ENCODE peak calls at places on chromosomes 1 and 21, in four cellular contexts. One of them, this sample, is unnamed.

GRCh38 chr1:101207891-101208290 is 28.9 kb upstream of the S1PR1 start:
- DNase-seq in K562: no peak
- DNase-seq in A549: no peak
- DNase-seq in WTC11: no peak
- DNase-seq in this sample: no peak

GRCh38 chr21:38913120-38913975 is 107.6 kb downstream of the ETS2 start:
- DNase-seq in A549: peak
- DNase-seq in K562: peak
- DNase-seq in WTC11: peak
- DNase-seq in this sample: no peak

GRCh38 chr1:62321438-62321837 is 2.2 kb upstream of the KANK4 start:
- DNase-seq in A549: peak
- DNase-seq in K562: no peak
- DNase-seq in WTC11: no peak
- DNase-seq in this sample: no peak

GRCh38 chr21:28554660-28555475 is 437.8 kb downstream of the LTN1 start:
- DNase-seq in K562: no peak
- DNase-seq in WTC11: peak
- DNase-seq in A549: no peak
- DNase-seq in this sample: no peak

GRCh38 chr1:186208405-186209129 is 166.5 kb downstream of the TPR start:
- DNase-seq in WTC11: no peak
- DNase-seq in A549: no peak
- DNase-seq in K562: no peak
- DNase-seq in this sample: no peak

GRCh38 chr1:111615874-111616715 is 3.5 kb upstream of the RAP1A start:
- DNase-seq in A549: no peak
- DNase-seq in WTC11: no peak
- DNase-seq in K562: no peak
- DNase-seq in this sample: no peak

GRCh38 chr21:42009018-42009830 is 936 bp downstream of the ZBTB21 start:
- DNase-seq in WTC11: peak
- DNase-seq in A549: peak
- DNase-seq in K562: peak
- DNase-seq in this sample: peak

GRCh38 chr1:59669752-59670312 is 144.9 kb upstream of the HOOK1 start:
- DNase-seq in WTC11: peak
- DNase-seq in A549: no peak
- DNase-seq in K562: no peak
- DNase-seq in this sample: peak

GRCh38 chr21:37061926-37062591 is 10.8 kb downstream of the PIGP start:
- DNase-seq in A549: no peak
- DNase-seq in K562: no peak
- DNase-seq in WTC11: no peak
- DNase-seq in this sample: peak

GRCh38 chr1:6701437-6702153 is at the start of gene DNAJC11:
- DNase-seq in A549: peak
- DNase-seq in WTC11: peak
- DNase-seq in K562: peak
- DNase-seq in this sample: peak

GRCh38 chr1:169138866-169139670 is 32.6 kb downstream of the ATP1B1 start:
- DNase-seq in K562: no peak
- DNase-seq in A549: no peak
- DNase-seq in WTC11: no peak
- DNase-seq in this sample: peak

GRCh38 chr1:214550339-214551051 is 907 bp downstream of the PTPN14 start:
- DNase-seq in A549: peak
- DNase-seq in WTC11: no peak
- DNase-seq in K562: no peak
- DNase-seq in this sample: no peak

GRCh38 chr1:201742476-201742875 is 86.5 kb upstream of the IPO9 start:
- DNase-seq in WTC11: no peak
- DNase-seq in A549: no peak
- DNase-seq in K562: no peak
- DNase-seq in this sample: no peak

GRCh38 chr21:31616216-31616615 is 43.3 kb upstream of the SOD1 start:
- DNase-seq in A549: no peak
- DNase-seq in WTC11: no peak
- DNase-seq in K562: no peak
- DNase-seq in this sample: no peak

GRCh38 chr1:19384113-19384512 is 72.0 kb downstream of the SLC66A1 start:
- DNase-seq in WTC11: no peak
- DNase-seq in K562: peak
- DNase-seq in A549: no peak
- DNase-seq in this sample: no peak

GRCh38 chr1:46303872-46304326 is 401 bp downstream of the UQCRH start:
- DNase-seq in WTC11: no peak
- DNase-seq in K562: no peak
- DNase-seq in A549: no peak
- DNase-seq in this sample: no peak

GRCh38 chr1:15956150-15956549 is 19.8 kb downstream of the ZBTB17 start:
- DNase-seq in WTC11: no peak
- DNase-seq in A549: no peak
- DNase-seq in K562: no peak
- DNase-seq in this sample: no peak

GRCh38 chr1:42682739-42683529 is 716 bp downstream of the YBX1 start:
- DNase-seq in K562: peak
- DNase-seq in WTC11: peak
- DNase-seq in A549: peak
- DNase-seq in this sample: peak

GRCh38 chr1:50335036-50335435 is 88.2 kb downstream of the DMRTA2 start:
- DNase-seq in K562: no peak
- DNase-seq in WTC11: no peak
- DNase-seq in A549: no peak
- DNase-seq in this sample: no peak

GRCh38 chr1:50335914-50336313 is 87.3 kb downstream of the DMRTA2 start:
- DNase-seq in A549: no peak
- DNase-seq in WTC11: no peak
- DNase-seq in K562: no peak
- DNase-seq in this sample: no peak

GRCh38 chr1:50332941-50333594 is 90.2 kb downstream of the DMRTA2 start:
- DNase-seq in K562: peak
- DNase-seq in WTC11: peak
- DNase-seq in A549: peak
- DNase-seq in this sample: peak

GRCh38 chr1:50329332-50329932 is 93.8 kb downstream of the DMRTA2 start:
- DNase-seq in A549: no peak
- DNase-seq in WTC11: peak
- DNase-seq in K562: no peak
- DNase-seq in this sample: no peak

GRCh38 chr1:50333595-50333974 is 89.7 kb downstream of the DMRTA2 start:
- DNase-seq in K562: peak
- DNase-seq in WTC11: peak
- DNase-seq in A549: peak
- DNase-seq in this sample: no peak
- TF ChIP-seq NR3C1 in K562: no peak
- TF ChIP-seq NR3C1 in WTC11: no peak
- TF ChIP-seq NR3C1 in A549: no peak
- TF ChIP-seq NR3C1 in this sample: no peak

GRCh38 chr1:209486861-209487260 is 96.7 kb upstream of the CAMK1G start:
- DNase-seq in K562: no peak
- DNase-seq in A549: no peak
- DNase-seq in WTC11: no peak
- DNase-seq in this sample: no peak
- TF ChIP-seq HMGXB4 in K562: no peak
- TF ChIP-seq HMGXB4 in A549: no peak
- TF ChIP-seq HMGXB4 in WTC11: no peak
- TF ChIP-seq HMGXB4 in this sample: no peak

DNA sequence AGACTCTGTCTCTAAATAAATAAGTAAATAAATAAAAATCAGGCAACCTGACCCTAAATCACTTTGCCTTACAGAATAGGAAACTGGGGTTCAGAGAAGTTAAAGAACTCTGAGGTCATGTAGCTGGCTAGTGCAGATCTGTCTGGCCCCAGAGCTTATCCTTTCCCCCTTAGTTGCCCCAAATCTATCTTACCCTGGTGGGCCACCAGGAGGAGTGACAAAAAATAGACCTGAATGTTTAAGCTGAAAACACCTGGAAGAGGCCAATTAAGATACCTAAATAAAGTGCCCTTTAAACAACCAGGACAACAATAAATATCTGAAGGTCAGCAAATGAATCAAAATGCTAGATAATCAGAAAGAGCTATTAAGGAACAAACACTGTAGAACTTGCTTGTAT is 59.7 kb downstream of the TEX35 start:
- DNase-seq in WTC11: no peak
- DNase-seq in A549: no peak
- DNase-seq in K562: no peak
- DNase-seq in this sample: no peak
- TF ChIP-seq NR3C1 in WTC11: no peak
- TF ChIP-seq NR3C1 in A549: no peak
- TF ChIP-seq NR3C1 in K562: no peak
- TF ChIP-seq NR3C1 in this sample: no peak

DNA sequence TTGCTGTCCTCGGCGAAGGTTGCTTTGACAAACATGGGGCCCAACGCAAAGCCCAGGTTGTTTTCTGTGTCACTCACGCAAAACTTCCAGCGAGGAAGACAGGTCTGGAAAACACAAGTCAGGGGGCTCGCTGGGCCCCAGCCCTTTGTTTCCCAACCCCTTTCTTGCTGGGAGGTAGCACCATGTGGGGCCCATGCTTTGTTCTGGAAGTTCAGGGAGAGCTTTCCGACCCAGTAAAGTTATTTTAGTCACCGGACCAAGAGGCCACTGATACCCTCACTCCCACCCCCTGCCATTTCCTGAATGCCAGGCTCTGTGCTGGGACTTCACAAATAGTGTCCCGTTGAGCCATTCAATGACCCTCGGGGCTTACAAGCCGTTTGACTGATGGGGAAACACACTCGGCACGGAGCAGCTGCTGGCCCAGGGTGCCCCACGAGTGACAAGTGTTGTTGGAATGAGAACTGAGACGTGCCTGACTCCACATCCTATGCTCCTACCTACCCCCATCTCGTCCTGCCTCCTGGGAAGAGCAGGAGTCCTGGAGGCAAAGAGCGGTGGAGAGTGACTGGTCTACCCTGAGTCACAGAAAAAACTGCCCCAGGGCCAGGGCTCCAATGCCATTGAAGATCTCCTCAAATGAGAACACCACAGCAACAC is 52.0 kb downstream of the ECE1 start:
- DNase-seq in WTC11: no peak
- DNase-seq in A549: no peak
- DNase-seq in K562: no peak
- DNase-seq in this sample: no peak
- TF ChIP-seq HMGXB4 in WTC11: no peak
- TF ChIP-seq HMGXB4 in A549: no peak
- TF ChIP-seq HMGXB4 in K562: no peak
- TF ChIP-seq HMGXB4 in this sample: no peak

GRCh38 chr1:150568567-150568966 is 10.8 kb downstream of the MCL1 start:
- DNase-seq in WTC11: no peak
- DNase-seq in A549: no peak
- DNase-seq in K562: no peak
- DNase-seq in this sample: no peak
- TF ChIP-seq NR3C1 in WTC11: no peak
- TF ChIP-seq NR3C1 in A549: no peak
- TF ChIP-seq NR3C1 in K562: no peak
- TF ChIP-seq NR3C1 in this sample: no peak

This sample was measured in HepG2.